ENCODE peak calls at places on chromosomes 5 and 9, in five cellular contexts. One of them, this sample, is unnamed. For H3K9me3, the result is how much of the 10 kb centered on the place peaks cover.

GRCh38 chr9:78213696-78214095 is 22.2 kb upstream of the CEP78 start:
- DNase-seq in transverse colon: no peak
- DNase-seq in breast epithelium: no peak
- DNase-seq in HCT116: no peak
- DNase-seq in stomach: no peak
- DNase-seq in this sample: no peak

GRCh38 chr5:80055491-80056170 is 20.5 kb downstream of the THBS4 start:
- DNase-seq in transverse colon: no peak
- DNase-seq in breast epithelium: no peak
- DNase-seq in HCT116: no peak
- DNase-seq in stomach: no peak
- DNase-seq in this sample: no peak

GRCh38 chr9:69582544-69583297 is 89.5 kb downstream of the APBA1 start:
- DNase-seq in transverse colon: no peak
- DNase-seq in breast epithelium: no peak
- DNase-seq in HCT116: no peak
- DNase-seq in stomach: no peak
- DNase-seq in this sample: no peak

GRCh38 chr9:121744002-121744686 is 92.7 kb downstream of the DAB2IP start:
- DNase-seq in transverse colon: peak
- DNase-seq in breast epithelium: peak
- DNase-seq in HCT116: no peak
- DNase-seq in stomach: peak
- DNase-seq in this sample: peak

GRCh38 chr9:112913326-112913725 is 22.6 kb upstream of the SLC46A2 start:
- DNase-seq in transverse colon: no peak
- DNase-seq in breast epithelium: no peak
- DNase-seq in HCT116: no peak
- DNase-seq in stomach: no peak
- DNase-seq in this sample: no peak

GRCh38 chr9:86946712-86947145 is 577 bp downstream of the GAS1 start:
- DNase-seq in transverse colon: peak
- DNase-seq in breast epithelium: peak
- DNase-seq in HCT116: no peak
- DNase-seq in stomach: peak
- DNase-seq in this sample: peak

GRCh38 chr5:138064526-138064925 is 19.3 kb upstream of the WNT8A start:
- DNase-seq in transverse colon: no peak
- DNase-seq in breast epithelium: no peak
- DNase-seq in HCT116: no peak
- DNase-seq in stomach: no peak
- DNase-seq in this sample: no peak

GRCh38 chr5:92704590-92704989 is 876.4 kb downstream of the NR2F1-AS1 start:
- DNase-seq in transverse colon: no peak
- DNase-seq in breast epithelium: no peak
- DNase-seq in HCT116: no peak
- DNase-seq in stomach: no peak
- DNase-seq in this sample: no peak

GRCh38 chr9:131521822-131522221 is 9.2 kb downstream of the UCK1 start:
- DNase-seq in transverse colon: no peak
- DNase-seq in breast epithelium: no peak
- DNase-seq in HCT116: no peak
- DNase-seq in stomach: no peak
- DNase-seq in this sample: no peak

GRCh38 chr9:20303066-20303465 is 319.2 kb downstream of the MLLT3 start:
- DNase-seq in transverse colon: no peak
- DNase-seq in breast epithelium: no peak
- DNase-seq in HCT116: no peak
- DNase-seq in stomach: no peak
- DNase-seq in this sample: no peak

GRCh38 chr5:154368041-154368800 is 77.6 kb upstream of the SAP30L start:
- DNase-seq in transverse colon: no peak
- DNase-seq in breast epithelium: peak
- DNase-seq in HCT116: peak
- DNase-seq in stomach: no peak
- DNase-seq in this sample: peak

GRCh38 chr9:124414612-124415011 is 630 bp downstream of the PSMB7 start:
- DNase-seq in transverse colon: no peak
- DNase-seq in breast epithelium: no peak
- DNase-seq in HCT116: no peak
- DNase-seq in stomach: no peak
- DNase-seq in this sample: no peak

GRCh38 chr5:64161420-64161819 is 4.2 kb upstream of the RNF180 start:
- DNase-seq in transverse colon: no peak
- DNase-seq in breast epithelium: no peak
- DNase-seq in HCT116: no peak
- DNase-seq in stomach: no peak
- DNase-seq in this sample: no peak

GRCh38 chr5:2780421-2781171 is 29.1 kb upstream of the IRX2 start:
- DNase-seq in transverse colon: no peak
- DNase-seq in breast epithelium: peak
- DNase-seq in HCT116: no peak
- DNase-seq in stomach: peak
- DNase-seq in this sample: no peak

GRCh38 chr5:132294728-132295504 is 722 bp downstream of the SLC22A4 start:
- DNase-seq in transverse colon: peak
- DNase-seq in breast epithelium: peak
- DNase-seq in HCT116: peak
- DNase-seq in stomach: peak
- DNase-seq in this sample: peak

GRCh38 chr5:138032028-138032571 is 779 bp downstream of the FAM13B start:
- DNase-seq in transverse colon: peak
- DNase-seq in breast epithelium: peak
- DNase-seq in HCT116: no peak
- DNase-seq in stomach: peak
- DNase-seq in this sample: peak

GRCh38 chr9:127502706-127503378 is 51.5 kb downstream of the LRSAM1 start:
- DNase-seq in transverse colon: no peak
- DNase-seq in breast epithelium: no peak
- DNase-seq in HCT116: no peak
- DNase-seq in stomach: no peak
- DNase-seq in this sample: no peak

GRCh38 chr5:107359033-107359915 is 311.5 kb downstream of the EFNA5 start:
- DNase-seq in transverse colon: no peak
- DNase-seq in breast epithelium: no peak
- DNase-seq in HCT116: no peak
- DNase-seq in stomach: no peak
- DNase-seq in this sample: no peak

GRCh38 chr5:142763701-142764100 is 6.5 kb upstream of the ARHGAP26 start:
- DNase-seq in transverse colon: no peak
- DNase-seq in breast epithelium: no peak
- DNase-seq in HCT116: no peak
- DNase-seq in stomach: no peak
- DNase-seq in this sample: no peak

GRCh38 chr9:122128432-122129343 is 30.9 kb downstream of the NDUFA8 start:
- DNase-seq in transverse colon: no peak
- DNase-seq in breast epithelium: no peak
- DNase-seq in HCT116: no peak
- DNase-seq in stomach: no peak
- DNase-seq in this sample: no peak

GRCh38 chr5:25544652-25545249 is 900.0 kb upstream of the CDH10 start:
- DNase-seq in transverse colon: no peak
- DNase-seq in breast epithelium: no peak
- DNase-seq in HCT116: peak
- DNase-seq in stomach: peak
- DNase-seq in this sample: no peak

GRCh38 chr5:160306711-160307110 is 5.7 kb downstream of the CCNJL start:
- DNase-seq in transverse colon: peak
- DNase-seq in breast epithelium: no peak
- DNase-seq in HCT116: no peak
- DNase-seq in stomach: no peak
- DNase-seq in this sample: no peak

GRCh38 chr9:128340691-128341434 is 536 bp downstream of the SLC27A4 start:
- DNase-seq in transverse colon: peak
- DNase-seq in breast epithelium: no peak
- DNase-seq in HCT116: no peak
- DNase-seq in stomach: peak
- DNase-seq in this sample: no peak

GRCh38 chr5:180315762-180316212 is 23.9 kb upstream of the MAPK9 start:
- DNase-seq in transverse colon: peak
- DNase-seq in breast epithelium: peak
- DNase-seq in HCT116: peak
- DNase-seq in stomach: peak
- DNase-seq in this sample: peak

GRCh38 chr5:53874409-53874808 is 314.0 kb downstream of the NDUFS4 start:
- DNase-seq in transverse colon: no peak
- DNase-seq in breast epithelium: no peak
- DNase-seq in HCT116: no peak
- DNase-seq in stomach: no peak
- DNase-seq in this sample: no peak

GRCh38 chr5:169914766-169915165 is 65.5 kb downstream of the INSYN2B start:
- DNase-seq in transverse colon: no peak
- DNase-seq in breast epithelium: peak
- DNase-seq in HCT116: no peak
- DNase-seq in stomach: no peak
- DNase-seq in this sample: no peak

GRCh38 chr5:56717253-56717987 is 97.9 kb upstream of the MAP3K1 start:
- DNase-seq in transverse colon: no peak
- DNase-seq in breast epithelium: no peak
- DNase-seq in HCT116: no peak
- DNase-seq in stomach: peak
- DNase-seq in this sample: peak

GRCh38 chr5:154995679-154996078 is 17.9 kb upstream of the KIF4B start:
- DNase-seq in transverse colon: no peak
- DNase-seq in breast epithelium: no peak
- DNase-seq in HCT116: no peak
- DNase-seq in stomach: no peak
- DNase-seq in this sample: no peak

GRCh38 chr9:125541840-125542243 is 165.2 kb downstream of the MAPKAP1 start:
- DNase-seq in transverse colon: no peak
- DNase-seq in breast epithelium: no peak
- DNase-seq in HCT116: no peak
- DNase-seq in stomach: no peak
- DNase-seq in this sample: no peak
- TF ChIP-seq POLR2AphosphoS5 in transverse colon: no peak
- TF ChIP-seq POLR2AphosphoS5 in breast epithelium: no peak
- TF ChIP-seq POLR2AphosphoS5 in HCT116: no peak
- TF ChIP-seq POLR2AphosphoS5 in stomach: no peak
- TF ChIP-seq POLR2AphosphoS5 in this sample: no peak

GRCh38 chr9:21795483-21795882 is 7.0 kb upstream of the MTAP start:
- DNase-seq in transverse colon: no peak
- DNase-seq in breast epithelium: no peak
- DNase-seq in HCT116: no peak
- DNase-seq in stomach: no peak
- DNase-seq in this sample: no peak

GRCh38 chr9:21788752-21789151 is 13.7 kb upstream of the MTAP start:
- DNase-seq in transverse colon: no peak
- DNase-seq in breast epithelium: no peak
- DNase-seq in HCT116: peak
- DNase-seq in stomach: no peak
- DNase-seq in this sample: no peak

GRCh38 chr9:21789541-21790037 is 12.8 kb upstream of the MTAP start:
- DNase-seq in transverse colon: peak
- DNase-seq in breast epithelium: peak
- DNase-seq in HCT116: peak
- DNase-seq in stomach: peak
- DNase-seq in this sample: peak
- H3K4me3 ChIP-seq in transverse colon: no peak
- H3K4me3 ChIP-seq in breast epithelium: peak
- H3K4me3 ChIP-seq in HCT116: no peak
- H3K4me3 ChIP-seq in stomach: peak
- H3K4me3 ChIP-seq in this sample: no peak

GRCh38 chr5:95967236-95967635 is 5.6 kb upstream of the ELL2 start:
- DNase-seq in transverse colon: no peak
- DNase-seq in breast epithelium: no peak
- DNase-seq in HCT116: no peak
- DNase-seq in stomach: no peak
- DNase-seq in this sample: no peak
- H3K9me3 ChIP-seq in transverse colon: under half
- H3K9me3 ChIP-seq in breast epithelium: under half
- H3K9me3 ChIP-seq in HCT116: under half
- H3K9me3 ChIP-seq in stomach: under half
- H3K9me3 ChIP-seq in this sample: under half

DNA sequence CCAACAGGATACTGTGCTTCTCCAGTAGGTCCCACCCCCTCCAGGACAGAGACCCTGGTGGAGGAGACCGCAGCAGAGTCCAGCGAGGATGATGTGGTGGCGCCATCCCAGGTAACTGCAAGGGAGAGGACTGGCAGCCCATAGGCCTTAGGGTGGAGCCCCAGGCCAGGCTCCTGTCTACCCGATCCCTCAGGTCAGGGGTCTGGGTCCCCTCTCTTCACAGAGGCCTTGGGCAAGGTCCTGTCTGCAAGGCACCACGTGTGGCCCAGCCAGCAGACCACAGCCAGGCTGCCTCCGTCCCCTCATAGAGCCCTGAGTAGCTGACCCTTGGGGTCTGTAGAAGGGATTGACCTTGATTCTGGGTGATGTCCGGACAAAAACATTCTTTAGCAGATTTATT is 20.0 kb downstream of the CD74 start:
- DNase-seq in transverse colon: no peak
- DNase-seq in breast epithelium: no peak
- DNase-seq in HCT116: no peak
- DNase-seq in stomach: no peak
- DNase-seq in this sample: no peak
- TF ChIP-seq POLR2AphosphoS5 in transverse colon: no peak
- TF ChIP-seq POLR2AphosphoS5 in breast epithelium: no peak
- TF ChIP-seq POLR2AphosphoS5 in HCT116: no peak
- TF ChIP-seq POLR2AphosphoS5 in stomach: no peak
- TF ChIP-seq POLR2AphosphoS5 in this sample: no peak

DNA sequence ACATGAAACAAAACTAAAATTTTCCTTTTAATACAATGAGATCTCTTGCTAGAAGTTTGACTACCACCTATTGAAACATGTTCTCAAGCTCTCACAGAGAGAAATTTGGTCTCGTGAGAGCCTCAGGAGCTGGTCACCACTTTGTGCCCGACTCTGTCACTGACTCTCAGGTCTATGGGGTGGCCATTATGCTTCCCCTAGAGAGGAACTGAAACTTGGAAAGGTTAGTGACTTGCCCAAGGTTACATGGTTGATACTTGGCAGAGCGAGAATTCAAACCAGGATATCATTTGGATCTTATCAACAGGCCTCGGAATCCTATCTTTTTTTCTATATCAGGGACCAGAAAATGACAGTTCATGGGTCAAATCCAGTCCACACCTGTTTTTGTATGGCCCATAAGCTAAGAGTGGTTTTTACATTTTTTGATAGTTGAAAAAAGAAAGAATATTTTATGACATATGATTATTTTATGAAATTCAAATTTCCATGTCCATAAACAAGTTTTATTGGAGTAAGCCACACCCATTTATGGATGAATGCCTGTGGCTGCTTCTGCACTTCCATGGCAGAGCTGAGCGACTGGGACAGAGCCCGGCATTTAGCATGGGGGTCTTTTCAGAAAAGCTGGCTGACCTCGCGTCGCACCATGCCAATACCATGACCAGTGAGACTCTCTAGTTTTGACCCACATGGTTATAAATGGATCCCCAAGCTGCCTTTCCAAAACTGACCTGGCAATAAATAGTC is 44.8 kb upstream of the EQTN start:
- DNase-seq in transverse colon: peak
- DNase-seq in breast epithelium: no peak
- DNase-seq in HCT116: no peak
- DNase-seq in stomach: no peak
- DNase-seq in this sample: no peak
- H3K4me3 ChIP-seq in transverse colon: no peak
- H3K4me3 ChIP-seq in breast epithelium: no peak
- H3K4me3 ChIP-seq in HCT116: no peak
- H3K4me3 ChIP-seq in stomach: no peak
- H3K4me3 ChIP-seq in this sample: no peak